ENCODE peak calls at places on chromosomes 6 and 20, in eight cellular contexts. D, B, T, Q, L, V, F and H are unnamed samples.

GRCh38 chr6:75290558-75290957 is 6.0 kb upstream of the TMEM30A start:
- DNase-seq in D (no peak), B (no peak), T (no peak), Q (no peak), L (no peak), V (no peak), F (no peak), H (no peak)

GRCh38 chr6:165456327-165456726 is 146.9 kb upstream of the C6orf118 start:
- DNase-seq in D (no peak), B (no peak), T (no peak), Q (no peak), L (no peak), V (no peak), F (no peak), H (no peak)

GRCh38 chr6:26577720-26578072 is 19.1 kb upstream of the ABT1 start:
- DNase-seq in D (no peak), B (no peak), T (no peak), Q (no peak), L (no peak), V (no peak), F (no peak), H (no peak)

GRCh38 chr6:158233214-158233795 is 65.2 kb downstream of the GTF2H5 start:
- DNase-seq in D (no peak), B (no peak), T (no peak), Q (no peak), L (no peak), V (peak; percentile 32), F (no peak), H (no peak)

GRCh38 chr6:112188906-112189305 is 65.5 kb downstream of the LAMA4 start:
- DNase-seq in D (no peak), B (no peak), T (no peak), Q (no peak), L (no peak), V (no peak), F (no peak), H (no peak)

GRCh38 chr6:91669904-91670295 is 1083.0 kb upstream of the MAP3K7 start:
- DNase-seq in D (no peak), B (no peak), T (no peak), Q (no peak), L (no peak), V (no peak), F (no peak), H (no peak)

GRCh38 chr20:32574296-32575226 is 10.6 kb downstream of the NOL4L start:
- DNase-seq in D (no peak), B (no peak), T (peak; percentile 89), Q (no peak), L (no peak), V (no peak), F (peak; percentile 5), H (no peak)

GRCh38 chr6:82890240-82890639 is 175.4 kb downstream of the UBE3D start:
- DNase-seq in D (no peak), B (no peak), T (no peak), Q (no peak), L (no peak), V (no peak), F (no peak), H (no peak)

GRCh38 chr6:21080221-21080620 is 513.3 kb upstream of the SOX4 start:
- DNase-seq in D (no peak), B (no peak), T (no peak), Q (no peak), L (no peak), V (no peak), F (no peak), H (no peak)

GRCh38 chr20:37446286-37447032 is 74.6 kb upstream of the NNAT start:
- DNase-seq in D (no peak), B (no peak), T (no peak), Q (no peak), L (no peak), V (no peak), F (no peak), H (no peak)

GRCh38 chr6:82567621-82568020 is 204.0 kb downstream of the TPBG start:
- DNase-seq in D (no peak), B (no peak), T (no peak), Q (no peak), L (no peak), V (no peak), F (no peak), H (no peak)

GRCh38 chr20:53020834-53021233 is 48.7 kb downstream of the TSHZ2 start:
- DNase-seq in D (no peak), B (no peak), T (no peak), Q (no peak), L (no peak), V (no peak), F (no peak), H (no peak)

GRCh38 chr6:117167520-117168271 is 97.7 kb upstream of the VGLL2 start:
- DNase-seq in D (no peak), B (no peak), T (peak; percentile 64), Q (no peak), L (no peak), V (no peak), F (no peak), H (no peak)

GRCh38 chr6:37640776-37641395 is 56.8 kb downstream of the MDGA1 start:
- DNase-seq in D (no peak), B (no peak), T (no peak), Q (no peak), L (no peak), V (no peak), F (no peak), H (no peak)

GRCh38 chr6:169243154-169243553 is 10.5 kb downstream of the THBS2 start:
- DNase-seq in D (no peak), B (no peak), T (no peak), Q (no peak), L (no peak), V (no peak), F (no peak), H (no peak)

GRCh38 chr20:32830437-32830836 is 10.7 kb downstream of the MAPRE1 start:
- DNase-seq in D (no peak), B (no peak), T (no peak), Q (no peak), L (no peak), V (peak; percentile 10), F (no peak), H (no peak)

GRCh38 chr6:138795809-138796469 is at the start of gene ECT2L:
- DNase-seq in D (peak; percentile 52), B (peak; percentile 65), T (no peak), Q (peak; percentile 86), L (peak; percentile 53), V (peak; percentile 85), F (no peak), H (peak; percentile 91)